ENCODE peak calls at places on chromosome 18, in ten cellular contexts. L, O, I, Q, J, G, Y, T, B and X are unnamed samples.

GRCh38 chr18:22650247-22650646 is 232.5 kb upstream of the CTAGE1 start:
- DNase-seq in Q (no peak), T (no peak), J (no peak), B (no peak), Y (no peak), L (no peak), G (peak; percentile 81), O (no peak), I (no peak), X (no peak)

GRCh38 chr18:67402543-67402942 is 114.0 kb downstream of the DSEL start:
- DNase-seq in O (no peak), L (no peak), G (peak; percentile 53), Q (no peak), B (no peak), T (no peak), J (no peak), Y (no peak), I (no peak), X (no peak)

GRCh38 chr18:46213295-46213694 is 109.1 kb downstream of the HAUS1 start:
- DNase-seq in G (no peak), Q (no peak), Y (no peak), J (no peak), I (no peak), L (no peak), O (no peak), B (no peak), T (no peak), X (no peak)

GRCh38 chr18:59537581-59537980 is 159.6 kb downstream of the CCBE1 start:
- DNase-seq in G (no peak), O (no peak), B (no peak), I (no peak), T (no peak), Q (no peak), J (no peak), Y (no peak), L (no peak), X (no peak)

GRCh38 chr18:4068552-4069158 is 386.5 kb downstream of the DLGAP1 start:
- DNase-seq in Y (peak; percentile 53), O (no peak), J (peak; percentile 20), B (peak; percentile 37), L (no peak), T (peak; percentile 45), I (peak; percentile 25), G (peak; percentile 78), Q (peak; percentile 46), X (peak; percentile 15)

GRCh38 chr18:45874501-45875184 is 49.2 kb downstream of the SIGLEC15 start:
- DNase-seq in T (no peak), G (no peak), I (peak; percentile 92), Q (no peak), O (peak; percentile 14), Y (no peak), J (no peak), L (no peak), B (no peak), X (no peak)

GRCh38 chr18:12302391-12303147 is 5.5 kb upstream of the TUBB6 start:
- DNase-seq in I (no peak), B (no peak), O (no peak), Q (no peak), G (no peak), J (no peak), L (no peak), Y (no peak), T (no peak), X (no peak)

GRCh38 chr18:79405019-79405780 is 9.5 kb downstream of the NFATC1 start:
- DNase-seq in G (no peak), I (no peak), O (no peak), L (no peak), T (no peak), Q (no peak), Y (no peak), B (no peak), J (no peak), X (no peak)

GRCh38 chr18:38330573-38330972 is 765.0 kb upstream of the CELF4 start:
- DNase-seq in O (no peak), B (no peak), I (no peak), J (no peak), L (no peak), Y (no peak), G (no peak), Q (no peak), T (no peak), X (no peak)

GRCh38 chr18:7566587-7567486 is at the start of gene PTPRM:
- DNase-seq in G (peak; percentile 96), Y (peak; percentile 85), T (peak; percentile 66), B (no peak), L (peak; percentile 88), I (no peak), Q (peak; percentile 89), O (no peak), J (no peak), X (no peak)

GRCh38 chr18:9901377-9901776 is 12.4 kb upstream of the VAPA start:
- DNase-seq in J (no peak), G (peak; percentile 74), T (no peak), I (no peak), O (no peak), Y (no peak), B (no peak), Q (no peak), L (no peak), X (no peak)

GRCh38 chr18:45231606-45232005 is 383.7 kb upstream of the SLC14A2 start:
- DNase-seq in Q (no peak), G (no peak), J (no peak), B (no peak), O (no peak), Y (no peak), L (no peak), I (no peak), T (no peak), X (no peak)

GRCh38 chr18:68549257-68549871 is 165.5 kb downstream of the TMX3 start:
- DNase-seq in L (no peak), T (no peak), I (no peak), G (peak; percentile 85), Q (no peak), B (no peak), O (no peak), Y (no peak), J (peak; percentile 67), X (no peak)

GRCh38 chr18:67730884-67731283 is 214.4 kb upstream of the DSEL start:
- DNase-seq in O (no peak), T (no peak), I (no peak), J (peak; percentile 7), Y (no peak), L (no peak), G (peak; percentile 48), Q (no peak), B (peak; percentile 20), X (peak; percentile 67)

GRCh38 chr18:54316071-54316820 is 41.4 kb downstream of the STARD6 start:
- DNase-seq in J (no peak), I (no peak), Q (no peak), L (no peak), O (no peak), T (no peak), G (no peak), Y (no peak), B (no peak), X (no peak)

GRCh38 chr18:4854664-4855063 is 342.4 kb downstream of the AKAIN1 start:
- DNase-seq in L (no peak), G (no peak), I (no peak), O (no peak), Y (no peak), B (no peak), Q (no peak), T (no peak), J (no peak), X (no peak)

GRCh38 chr18:8029061-8029460 is 461.9 kb downstream of the PTPRM start:
- DNase-seq in T (no peak), B (no peak), Y (no peak), G (no peak), O (no peak), L (no peak), Q (no peak), I (no peak), J (no peak), X (no peak)

GRCh38 chr18:62935994-62936393 is 220.7 kb downstream of the PHLPP1 start:
- DNase-seq in Y (peak; percentile 11), Q (no peak), J (no peak), L (no peak), B (no peak), I (no peak), O (no peak), T (no peak), G (no peak), X (no peak)

GRCh38 chr18:26757263-26758019 is 108.1 kb downstream of the AQP4 start:
- DNase-seq in G (no peak), Y (no peak), O (no peak), T (no peak), I (no peak), J (no peak), L (no peak), Q (no peak), B (no peak), X (no peak)

GRCh38 chr18:75456277-75456676 is 28.8 kb upstream of the SMIM21 start:
- DNase-seq in T (peak; percentile 25), J (no peak), B (no peak), Y (no peak), L (no peak), O (no peak), I (no peak), Q (no peak), G (no peak), X (no peak)

GRCh38 chr18:79637921-79638855 is 41.4 kb upstream of the CTDP1 start:
- DNase-seq in B (no peak), I (no peak), O (no peak), L (no peak), Q (no peak), J (no peak), T (no peak), Y (no peak), G (no peak), X (no peak)

GRCh38 chr18:56565059-56565458 is 73.3 kb downstream of the TXNL1 start:
- DNase-seq in I (no peak), G (no peak), J (no peak), O (no peak), Q (no peak), Y (no peak), T (no peak), L (no peak), B (no peak), X (no peak)

GRCh38 chr18:45324489-45325111 is 290.7 kb upstream of the SLC14A2 start:
- DNase-seq in Q (peak; percentile 63), L (peak; percentile 83), O (no peak), T (no peak), I (no peak), Y (no peak), G (peak; percentile 97), B (no peak), J (peak; percentile 11), X (no peak)

GRCh38 chr18:46156838-46157237 is 52.7 kb downstream of the HAUS1 start:
- DNase-seq in G (no peak), Q (no peak), O (no peak), I (no peak), L (no peak), J (no peak), Y (no peak), T (no peak), B (no peak), X (no peak)

GRCh38 chr18:37277753-37278152 is 287.8 kb downstream of the CELF4 start:
- DNase-seq in G (no peak), B (no peak), Q (no peak), O (no peak), I (no peak), J (no peak), T (no peak), L (no peak), Y (no peak), X (no peak)

GRCh38 chr18:73088445-73088844 is 220.7 kb upstream of the NETO1 start:
- DNase-seq in J (no peak), Q (no peak), I (no peak), G (no peak), T (no peak), O (no peak), L (no peak), B (no peak), Y (no peak), X (no peak)

GRCh38 chr18:57107141-57107832 is 39.6 kb upstream of the BOD1L2 start:
- DNase-seq in I (no peak), G (peak; percentile 66), B (no peak), O (no peak), J (peak; percentile 2), Q (no peak), L (no peak), Y (peak; percentile 52), T (peak; percentile 16), X (no peak)

GRCh38 chr18:42545825-42546224 is 569.7 kb downstream of the RIT2 start:
- DNase-seq in G (no peak), B (no peak), Y (no peak), O (no peak), L (no peak), Q (no peak), I (no peak), T (no peak), J (no peak), X (peak; percentile 64)